ENCODE peak calls at places on chromosomes 4 and X, in six cellular contexts. M, R, J, X, C and Y are unnamed samples.

GRCh38 chr4:159219862-159220261 is 117.0 kb downstream of the RAPGEF2 start:
- DNase-seq in M (no peak), R (no peak), J (no peak), X (no peak), C (no peak), Y (no peak)

GRCh38 chrX:13077168-13077567 is 32.7 kb upstream of the FAM9C start:
- DNase-seq in M (no peak), R (no peak), J (no peak), X (peak; percentile 50), C (no peak), Y (no peak)

GRCh38 chr4:126718161-126718560 is 914.6 kb upstream of the INTU start:
- DNase-seq in M (peak; percentile 56), R (peak; percentile 1), J (no peak), X (peak; percentile 47), C (no peak), Y (no peak)

GRCh38 chrX:126489141-126489540 is 63.5 kb downstream of the DCAF12L1 start:
- DNase-seq in M (no peak), R (no peak), J (no peak), X (no peak), C (no peak), Y (no peak)

GRCh38 chr4:68368566-68369473 is 18.9 kb upstream of the YTHDC1 start:
- DNase-seq in M (peak; percentile 78), R (no peak), J (no peak), X (peak; percentile 74), C (no peak), Y (no peak)

GRCh38 chr4:61359301-61359700 is 159.2 kb downstream of the ADGRL3 start:
- DNase-seq in M (no peak), R (no peak), J (no peak), X (no peak), C (no peak), Y (no peak)

GRCh38 chrX:23634181-23634580 is 33.1 kb upstream of the PRDX4 start:
- DNase-seq in M (no peak), R (no peak), J (no peak), X (peak; percentile 3), C (no peak), Y (no peak)

GRCh38 chr4:98566491-98567008 is 91.9 kb downstream of the TSPAN5 start:
- DNase-seq in M (no peak), R (no peak), J (no peak), X (no peak), C (no peak), Y (no peak)

GRCh38 chrX:86103061-86103460 is 45.2 kb upstream of the DACH2 start:
- DNase-seq in M (no peak), R (no peak), J (no peak), X (peak; percentile 1), C (no peak), Y (no peak)

GRCh38 chr4:92234393-92235176 is 69.2 kb upstream of the GRID2 start:
- DNase-seq in M (peak; percentile 99), R (no peak), J (no peak), X (peak; percentile 99), C (no peak), Y (no peak)

GRCh38 chrX:126551306-126551705 is 1.3 kb downstream of the DCAF12L1 start:
- DNase-seq in M (no peak), R (no peak), J (no peak), X (no peak), C (peak; percentile 43), Y (no peak)

GRCh38 chrX:344371-344901 is 25.8 kb upstream of the GTPBP6 start:
- DNase-seq in M (no peak), R (no peak), J (no peak), X (no peak), C (peak; percentile 48), Y (peak; percentile 10)

GRCh38 chr4:19791422-19792113 is 460.1 kb upstream of the SLIT2 start:
- DNase-seq in M (no peak), R (no peak), J (no peak), X (no peak), C (no peak), Y (no peak)

GRCh38 chr4:88477229-88477860 is 20.4 kb downstream of the HERC5 start:
- DNase-seq in M (no peak), R (no peak), J (no peak), X (no peak), C (no peak), Y (no peak)